ENCODE peak calls at places on chromosomes 6 and 20, in nine cellular contexts. B is breast epithelium; U is CD4-positive, alpha-beta T cell; H is astrocyte; V is Peyer's patch; G is WERI-Rb-1; O is CD8-positive, alpha-beta T cell; K is sigmoid colon; S is adrenal gland. C is an unnamed sample. For H3K27me3, the result is how much of the 10 kb centered on the place peaks cover.

GRCh38 chr6:29552512-29553051 is 7.0 kb downstream of the UBD start:
- DNase-seq in H (peak), K (no peak), O (no peak), S (no peak), U (no peak), V (no peak), B (no peak), G (no peak), C (no peak)

GRCh38 chr20:2341336-2341735 is 39.4 kb upstream of the TGM6 start:
- DNase-seq in G (no peak), V (no peak), U (no peak), H (no peak), S (no peak), B (no peak), O (no peak), K (no peak), C (no peak)

GRCh38 chr20:2276015-2276414 is 19.8 kb upstream of the TGM3 start:
- DNase-seq in U (no peak), H (no peak), K (no peak), G (no peak), S (no peak), V (no peak), O (no peak), B (no peak), C (no peak)

GRCh38 chr6:123770247-123770949 is 33.3 kb upstream of the NKAIN2 start:
- DNase-seq in S (no peak), H (peak), V (no peak), K (no peak), B (no peak), O (no peak), U (no peak), G (no peak), C (no peak)

GRCh38 chr6:159375014-159375413 is 205.8 kb downstream of the FNDC1 start:
- DNase-seq in G (no peak), H (no peak), O (no peak), S (no peak), K (no peak), U (no peak), B (no peak), V (no peak), C (no peak)

GRCh38 chr6:89368107-89368506 is 15.6 kb upstream of the UBE2J1 start:
- DNase-seq in K (peak), U (peak), G (peak), S (peak), H (no peak), V (no peak), B (no peak), O (peak), C (no peak)

GRCh38 chr20:63277466-63278272 is 5.1 kb downstream of the ARFGAP1 start:
- DNase-seq in K (no peak), H (no peak), S (no peak), V (no peak), O (no peak), B (no peak), G (no peak), U (no peak), C (no peak)

GRCh38 chr20:53737404-53738038 is 143.9 kb upstream of the ZNF217 start:
- DNase-seq in U (no peak), S (no peak), B (no peak), K (no peak), V (no peak), H (peak), O (no peak), G (no peak), C (no peak)

GRCh38 chr6:63351995-63352586 is 32.3 kb upstream of the LGSN start:
- DNase-seq in S (no peak), O (no peak), B (no peak), U (no peak), H (peak), G (no peak), V (no peak), K (no peak), C (no peak)

GRCh38 chr6:90144396-90144795 is 152.2 kb downstream of the BACH2 start:
- DNase-seq in H (no peak), V (no peak), K (no peak), U (no peak), O (no peak), G (no peak), S (no peak), B (no peak), C (no peak)

GRCh38 chr6:98215531-98215930 is 618.8 kb upstream of the POU3F2 start:
- DNase-seq in O (no peak), V (no peak), H (no peak), G (no peak), B (no peak), U (no peak), S (no peak), K (no peak), C (no peak)

GRCh38 chr20:12255571-12255970 is 337.9 kb downstream of the BTBD3 start:
- DNase-seq in S (no peak), O (no peak), G (no peak), V (no peak), B (no peak), H (no peak), U (no peak), K (no peak), C (no peak)

GRCh38 chr6:25369450-25370086 is 90.4 kb downstream of the CARMIL1 start:
- DNase-seq in H (peak), U (no peak), S (no peak), G (peak), K (no peak), B (peak), O (no peak), V (no peak), C (no peak)

GRCh38 chr6:144284753-144285547 is at the start of gene UTRN:
- DNase-seq in S (peak), B (peak), O (peak), H (peak), U (peak), K (peak), G (peak), V (peak), C (peak)

GRCh38 chr6:6826961-6827360 is 238.4 kb downstream of the LY86 start:
- DNase-seq in K (no peak), S (no peak), H (no peak), O (no peak), B (no peak), G (no peak), V (no peak), U (no peak), C (no peak)

GRCh38 chr6:145423936-145424335 is 311.4 kb downstream of the EPM2A start:
- DNase-seq in S (no peak), O (no peak), G (no peak), B (no peak), U (no peak), V (no peak), H (no peak), K (no peak), C (no peak)

GRCh38 chr6:90478789-90479602 is 107.9 kb downstream of the MAP3K7 start:
- DNase-seq in V (peak), B (peak), O (peak), K (peak), U (peak), S (peak), H (peak), G (peak), C (peak)

GRCh38 chr20:63553933-63554290 is at the start of gene FNDC11:
- DNase-seq in O (no peak), S (no peak), G (peak), V (no peak), B (no peak), K (no peak), U (peak), H (no peak), C (peak)

GRCh38 chr6:4264076-4264475 is 128.7 kb upstream of the ECI2 start:
- DNase-seq in S (no peak), U (no peak), B (no peak), H (no peak), O (no peak), G (no peak), K (no peak), V (no peak), C (no peak)

GRCh38 chr6:12037803-12038202 is 25.7 kb downstream of the HIVEP1 start:
- DNase-seq in V (no peak), H (no peak), B (no peak), U (no peak), K (no peak), S (no peak), G (no peak), O (no peak), C (no peak)

GRCh38 chr20:19828233-19828632 is 70.2 kb downstream of the RIN2 start:
- DNase-seq in V (no peak), G (no peak), B (no peak), K (no peak), U (no peak), S (no peak), O (peak), H (peak), C (no peak)

GRCh38 chr6:163717106-163717764 is 302.7 kb downstream of the QKI start:
- DNase-seq in V (no peak), G (no peak), B (no peak), K (peak), U (no peak), S (no peak), O (no peak), H (no peak), C (peak)

GRCh38 chr6:53273356-53273755 is 75.4 kb downstream of the ELOVL5 start:
- DNase-seq in B (no peak), U (no peak), V (no peak), G (no peak), S (no peak), O (no peak), H (no peak), K (no peak), C (no peak)

GRCh38 chr6:137115653-137116052 is 57.8 kb downstream of the IL22RA2 start:
- DNase-seq in G (no peak), V (no peak), S (no peak), K (no peak), B (no peak), H (no peak), O (no peak), U (no peak), C (no peak)

GRCh38 chr6:56356431-56356830 is 109.1 kb upstream of the COL21A1 start:
- DNase-seq in U (no peak), V (no peak), B (no peak), S (no peak), H (peak), O (no peak), K (no peak), G (no peak), C (no peak)

GRCh38 chr20:62741191-62741676 is 32.6 kb downstream of the NTSR1 start:
- DNase-seq in V (peak), S (no peak), H (no peak), U (no peak), B (no peak), O (no peak), G (peak), K (peak), C (peak)

GRCh38 chr6:16355699-16356481 is 117.5 kb downstream of the GMPR start:
- DNase-seq in O (no peak), V (no peak), G (peak), B (no peak), S (peak), U (no peak), K (no peak), H (no peak), C (no peak)

GRCh38 chr20:9160341-9160740 is 91.5 kb downstream of the PLCB4 start:
- DNase-seq in G (no peak), V (no peak), O (no peak), H (no peak), U (no peak), K (no peak), B (no peak), S (no peak), C (no peak)

GRCh38 chr6:153595903-153596302 is 443.1 kb upstream of the OPRM1 start:
- DNase-seq in V (no peak), B (no peak), G (no peak), K (no peak), S (no peak), U (no peak), O (no peak), H (peak), C (no peak)

GRCh38 chr6:113405326-113406050 is 451.7 kb upstream of the MARCKS start:
- DNase-seq in O (no peak), G (no peak), H (no peak), B (no peak), V (no peak), U (no peak), K (no peak), S (no peak), C (no peak)

GRCh38 chr6:145276746-145277145 is 458.6 kb downstream of the EPM2A start:
- DNase-seq in V (no peak), U (no peak), O (no peak), H (peak), S (no peak), G (no peak), B (no peak), K (no peak), C (no peak)

GRCh38 chr6:114085206-114085605 is 114.3 kb upstream of the HDAC2 start:
- DNase-seq in S (no peak), O (no peak), G (no peak), K (no peak), H (peak), V (no peak), B (no peak), U (no peak), C (no peak)

GRCh38 chr20:58993332-58994248 is 12.5 kb downstream of the NELFCD start:
- DNase-seq in K (peak), V (no peak), B (no peak), O (no peak), U (no peak), H (no peak), G (no peak), S (no peak), C (no peak)

GRCh38 chr6:14072084-14072483 is 45.5 kb upstream of the CD83 start:
- DNase-seq in S (no peak), U (no peak), B (no peak), G (no peak), K (no peak), O (no peak), V (no peak), H (peak), C (no peak)

GRCh38 chr6:40535784-40536380 is 51.3 kb downstream of the LRFN2 start:
- DNase-seq in H (no peak), K (no peak), S (peak), V (peak), G (no peak), U (no peak), B (no peak), O (no peak), C (no peak)

GRCh38 chr20:36149469-36149868 is 5.1 kb upstream of the EPB41L1 start:
- DNase-seq in B (no peak), U (no peak), H (no peak), G (no peak), S (peak), V (no peak), K (no peak), O (no peak), C (no peak)

GRCh38 chr20:58194176-58194796 is 34.2 kb downstream of the ANKRD60 start:
- DNase-seq in V (no peak), G (no peak), U (no peak), O (no peak), K (no peak), B (no peak), S (no peak), H (no peak), C (no peak)

GRCh38 chr6:137904822-137905617 is 38.0 kb downstream of the TNFAIP3 start:
- DNase-seq in B (no peak), G (no peak), O (no peak), H (peak), S (no peak), K (no peak), V (peak), U (peak), C (no peak)

GRCh38 chr6:31820051-31820389 is 4.7 kb downstream of the HSPA1A start:
- DNase-seq in K (no peak), V (no peak), H (no peak), G (no peak), O (no peak), B (no peak), S (no peak), U (no peak), C (no peak)

GRCh38 chr6:168208854-168209253 is 110.7 kb downstream of the DACT2 start:
- DNase-seq in B (no peak), K (peak), H (no peak), V (no peak), U (no peak), S (no peak), O (no peak), G (no peak), C (no peak)
- H3K27me3 ChIP-seq in B (under half), K (under half), H (under half), V (under half), U (under half), S (under half), O (under half), G (under half), C (under half)

DNA sequence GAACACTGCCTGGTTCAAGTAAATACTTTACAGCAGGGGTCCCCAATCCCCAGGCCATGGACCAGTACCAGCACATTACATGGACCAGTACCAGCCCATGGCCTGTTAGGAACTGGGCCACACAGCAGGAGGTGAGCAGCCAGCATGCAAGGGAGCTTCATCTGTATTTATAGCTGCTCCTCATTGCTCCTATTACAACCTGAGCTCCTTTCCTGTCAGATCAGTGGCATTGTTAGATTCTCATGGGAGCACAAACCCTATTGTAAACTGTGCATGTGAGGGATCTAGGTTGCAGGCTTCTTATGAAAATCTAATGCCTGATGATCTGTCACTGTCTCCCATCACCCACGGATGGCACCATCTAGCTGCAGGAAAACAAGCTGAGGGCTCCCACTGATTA is 12.0 kb upstream of the RBPJL start:
- DNase-seq in H (no peak), B (no peak), V (no peak), S (no peak), G (no peak), U (no peak), O (no peak), K (no peak), C (no peak)
- H3K27ac ChIP-seq in H (no peak), B (no peak), V (no peak), S (no peak), G (no peak), U (no peak), O (no peak), K (no peak), C (no peak)

GRCh38 chr6:41663558-41663957 is 25.3 kb downstream of the MDFI start:
- DNase-seq in K (no peak), O (no peak), V (no peak), G (no peak), H (no peak), S (no peak), B (no peak), U (no peak), C (no peak)
- H3K27me3 ChIP-seq in K (under half), O (under half), V (under half), G (under half), H (under half), S (under half), B (under half), U (under half), C (under half)

DNA sequence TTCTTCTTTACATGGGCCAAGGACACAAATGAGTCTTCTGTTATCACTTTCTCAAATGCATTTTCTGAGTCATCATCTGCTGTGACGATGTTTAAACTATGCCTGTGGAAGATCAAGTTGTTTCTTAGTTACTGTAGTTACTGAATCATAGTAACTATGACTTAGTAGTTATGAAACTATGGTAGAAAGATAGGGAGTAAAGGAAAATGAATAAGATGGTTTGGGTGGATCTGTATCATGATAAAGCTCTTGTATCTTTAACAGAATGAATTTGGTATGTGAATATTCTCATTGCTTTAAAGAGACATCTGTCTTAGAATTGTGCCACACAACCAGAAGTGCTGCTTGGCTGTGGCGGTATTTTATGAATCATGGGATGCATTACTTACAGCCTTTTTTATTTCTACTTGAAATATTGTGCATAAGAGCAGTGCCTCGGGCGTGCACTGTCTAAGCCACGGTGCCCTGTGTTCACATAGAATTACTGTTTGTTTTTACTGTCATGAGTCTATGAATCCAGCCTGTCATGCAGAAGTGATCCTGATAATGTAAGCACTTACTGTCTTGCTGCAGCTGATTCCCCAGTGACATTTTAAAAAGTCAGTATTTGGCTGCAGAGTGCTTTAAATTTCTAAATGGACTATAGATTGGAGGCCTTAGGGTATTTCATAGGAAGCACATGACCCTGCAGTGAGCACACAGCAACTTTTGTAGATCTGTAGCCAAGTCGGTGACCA is 215.2 kb downstream of the TMEM242 start:
- DNase-seq in U (no peak), V (no peak), K (no peak), G (no peak), O (no peak), S (no peak), B (no peak), H (peak), C (no peak)
- H3K27ac ChIP-seq in U (no peak), V (peak), K (peak), G (no peak), O (no peak), S (peak), B (peak), H (peak), C (no peak)

GRCh38 chr6:150410906-150411305 is 42.1 kb downstream of the IYD start:
- DNase-seq in H (peak), G (no peak), B (no peak), O (no peak), V (no peak), K (no peak), U (no peak), S (no peak), C (no peak)
- H3K27me3 ChIP-seq in H (under half), G (under half), B (under half), O (under half), V (under half), K (under half), U (under half), S (under half), C (under half)

GRCh38 chr6:118905851-118906250 is 11.9 kb downstream of the ASF1A start:
- DNase-seq in O (no peak), H (no peak), V (no peak), K (no peak), G (no peak), S (no peak), B (no peak), U (no peak), C (no peak)
- H3K27ac ChIP-seq in O (no peak), H (no peak), V (no peak), K (no peak), G (no peak), S (no peak), B (no peak), U (no peak), C (no peak)

GRCh38 chr6:122612838-122613237 is 2.6 kb downstream of the PKIB start:
- DNase-seq in V (no peak), B (no peak), H (no peak), S (no peak), O (no peak), G (no peak), U (no peak), K (no peak), C (no peak)
- H3K27me3 ChIP-seq in V (under half), B (under half), H (under half), S (under half), O (under half), G (under half), U (under half), K (under half), C (under half)

C was measured in upper lobe of right lung.